ENCODE peak calls at places on chromosomes 3 and 15, in four cellular contexts. Y, O, J and C are unnamed samples.
A peak's percentile ranks its signal among the peaks of the same experiment; 100 is the strongest.

GRCh38 chr15:52481915-52482314 is 46.8 kb downstream of the MYO5A start:
- DNase-seq in Y (no peak), O (no peak), J (no peak), C (no peak)

GRCh38 chr3:59085976-59086375 is 36.2 kb upstream of the CFAP20DC start:
- DNase-seq in Y (no peak), O (no peak), J (no peak), C (no peak)

GRCh38 chr3:144840866-144841265 is 869.2 kb downstream of the DIPK2A start:
- DNase-seq in Y (no peak), O (no peak), J (no peak), C (no peak)

GRCh38 chr3:63232764-63233396 is 45.2 kb upstream of the SYNPR start:
- DNase-seq in Y (peak; percentile 14), O (no peak), J (peak; percentile 0), C (no peak)

GRCh38 chr3:150623945-150624344 is 20.8 kb downstream of the SELENOT start:
- DNase-seq in Y (no peak), O (no peak), J (no peak), C (no peak)

GRCh38 chr3:88936837-88937236 is 170.6 kb upstream of the EPHA3 start:
- DNase-seq in Y (peak; percentile 1), O (no peak), J (no peak), C (no peak)

GRCh38 chr15:100627789-100628395 is 25.5 kb downstream of the ASB7 start:
- DNase-seq in Y (peak; percentile 52), O (peak; percentile 75), J (peak; percentile 59), C (peak; percentile 16)

GRCh38 chr15:85672338-85673097 is 122.2 kb downstream of the KLHL25 start:
- DNase-seq in Y (no peak), O (no peak), J (no peak), C (no peak)

GRCh38 chr15:25189551-25189950 is 234.8 kb downstream of the SNRPN start:
- DNase-seq in Y (no peak), O (no peak), J (no peak), C (no peak)

GRCh38 chr3:16286161-16286560 is 21.1 kb downstream of the OXNAD1 start:
- DNase-seq in Y (no peak), O (no peak), J (no peak), C (no peak)

GRCh38 chr3:152471814-152472605 is 203.3 kb downstream of the MBNL1 start:
- DNase-seq in Y (peak; percentile 54), O (peak; percentile 40), J (peak; percentile 6), C (no peak)

GRCh38 chr3:188283347-188283746 is 129.4 kb downstream of the LPP start:
- DNase-seq in Y (no peak), O (peak; percentile 81), J (no peak), C (no peak)

GRCh38 chr15:77569647-77570186 is 63.0 kb downstream of the LINGO1 start:
- DNase-seq in Y (peak; percentile 42), O (no peak), J (no peak), C (no peak)

GRCh38 chr15:70902105-70902504 is 9.5 kb downstream of the LRRC49 start:
- DNase-seq in Y (no peak), O (no peak), J (no peak), C (no peak)

GRCh38 chr3:50474717-50475116 is 28.7 kb downstream of the CACNA2D2 start:
- DNase-seq in Y (no peak), O (no peak), J (no peak), C (no peak)

GRCh38 chr15:29466292-29466691 is 196.7 kb upstream of the NSMCE3 start:
- DNase-seq in Y (no peak), O (no peak), J (no peak), C (no peak)

GRCh38 chr3:79354179-79354688 is 413.6 kb downstream of the ROBO1 start:
- DNase-seq in Y (no peak), O (no peak), J (no peak), C (no peak)

GRCh38 chr3:15899438-15899837 is 101.7 kb upstream of the ANKRD28 start:
- DNase-seq in Y (no peak), O (peak; percentile 50), J (peak; percentile 25), C (no peak)

GRCh38 chr15:58260911-58261267 is 122.7 kb downstream of the AQP9 start:
- DNase-seq in Y (peak; percentile 70), O (peak; percentile 26), J (peak; percentile 75), C (peak; percentile 26)

GRCh38 chr3:136134091-136134490 is 62.0 kb downstream of the MSL2 start:
- DNase-seq in Y (no peak), O (no peak), J (no peak), C (no peak)

GRCh38 chr3:196740476-196741400 is 1.1 kb downstream of the PAK2 start:
- DNase-seq in Y (no peak), O (peak; percentile 31), J (peak; percentile 64), C (peak; percentile 62)

GRCh38 chr3:7205535-7206331 is 344.8 kb downstream of the GRM7 start:
- DNase-seq in Y (no peak), O (no peak), J (no peak), C (no peak)

GRCh38 chr15:27222479-27222878 is 251.5 kb downstream of the GABRG3 start:
- DNase-seq in Y (no peak), O (peak; percentile 1), J (no peak), C (no peak)

GRCh38 chr3:12875857-12876451 is 34.6 kb upstream of the RPL32 start:
- DNase-seq in Y (no peak), O (no peak), J (no peak), C (no peak)

GRCh38 chr15:68149059-68149458 is 56.1 kb downstream of the CALML4 start:
- DNase-seq in Y (no peak), O (no peak), J (no peak), C (no peak)

GRCh38 chr15:62299541-62299940 is 134.5 kb upstream of the C2CD4B start:
- DNase-seq in Y (no peak), O (no peak), J (no peak), C (no peak)

GRCh38 chr3:64185436-64185835 is 39.8 kb downstream of the PRICKLE2 start:
- DNase-seq in Y (no peak), O (no peak), J (no peak), C (no peak)

GRCh38 chr3:58120075-58120812 is 90.5 kb downstream of the DNASE1L3 start:
- DNase-seq in Y (no peak), O (no peak), J (no peak), C (no peak)

GRCh38 chr3:186083746-186084145 is 25.1 kb downstream of the ETV5 start:
- DNase-seq in Y (no peak), O (no peak), J (no peak), C (no peak)

GRCh38 chr3:65356331-65357286 is 668.8 kb upstream of the ADAMTS9 start:
- DNase-seq in Y (no peak), O (no peak), J (no peak), C (no peak)

GRCh38 chr3:52967398-52967797 is 70.0 kb upstream of the STIMATE start:
- DNase-seq in Y (no peak), O (no peak), J (no peak), C (no peak)